ENCODE peak calls at places on chromosome 9, in six cellular contexts. One of them, this sample, is unnamed.

GRCh38 chr9:71984388-71985069 is 73.1 kb downstream of the C9orf85 start:
- DNase-seq in HepG2: no peak
- DNase-seq in GM12878: no peak
- DNase-seq in endothelial cell of umbilical vein: no peak
- DNase-seq in K562: no peak
- DNase-seq in A549: no peak
- DNase-seq in this sample: no peak

GRCh38 chr9:83444110-83444509 is 94.1 kb downstream of the FRMD3 start:
- DNase-seq in A549: no peak
- DNase-seq in K562: no peak
- DNase-seq in GM12878: no peak
- DNase-seq in HepG2: no peak
- DNase-seq in endothelial cell of umbilical vein: no peak
- DNase-seq in this sample: no peak

GRCh38 chr9:26310294-26310693 is 582.3 kb downstream of the CAAP1 start:
- DNase-seq in HepG2: no peak
- DNase-seq in endothelial cell of umbilical vein: peak
- DNase-seq in GM12878: no peak
- DNase-seq in A549: no peak
- DNase-seq in K562: no peak
- DNase-seq in this sample: no peak

GRCh38 chr9:130794923-130795495 is 40.0 kb upstream of the ABL1 start:
- DNase-seq in GM12878: no peak
- DNase-seq in endothelial cell of umbilical vein: peak
- DNase-seq in HepG2: no peak
- DNase-seq in A549: no peak
- DNase-seq in K562: no peak
- DNase-seq in this sample: no peak

GRCh38 chr9:79524266-79524665 is 47.5 kb upstream of the TLE4 start:
- DNase-seq in K562: no peak
- DNase-seq in A549: no peak
- DNase-seq in HepG2: no peak
- DNase-seq in endothelial cell of umbilical vein: no peak
- DNase-seq in GM12878: no peak
- DNase-seq in this sample: no peak

GRCh38 chr9:109510506-109510905 is 12.4 kb upstream of the PTPN3 start:
- DNase-seq in A549: no peak
- DNase-seq in K562: no peak
- DNase-seq in HepG2: no peak
- DNase-seq in GM12878: no peak
- DNase-seq in endothelial cell of umbilical vein: no peak
- DNase-seq in this sample: no peak

GRCh38 chr9:101536938-101537337 is 3.3 kb downstream of the RNF20 start:
- DNase-seq in GM12878: no peak
- DNase-seq in A549: no peak
- DNase-seq in K562: no peak
- DNase-seq in endothelial cell of umbilical vein: peak
- DNase-seq in HepG2: peak
- DNase-seq in this sample: peak

GRCh38 chr9:12813960-12814876 is 39.4 kb downstream of the LURAP1L start:
- DNase-seq in endothelial cell of umbilical vein: peak
- DNase-seq in GM12878: no peak
- DNase-seq in K562: no peak
- DNase-seq in HepG2: peak
- DNase-seq in A549: peak
- DNase-seq in this sample: peak

GRCh38 chr9:104028827-104029226 is 65.3 kb upstream of the SMC2 start:
- DNase-seq in A549: no peak
- DNase-seq in K562: no peak
- DNase-seq in HepG2: no peak
- DNase-seq in GM12878: no peak
- DNase-seq in endothelial cell of umbilical vein: no peak
- DNase-seq in this sample: no peak

GRCh38 chr9:22053178-22053577 is 44.1 kb upstream of the CDKN2B start:
- DNase-seq in K562: no peak
- DNase-seq in HepG2: no peak
- DNase-seq in A549: no peak
- DNase-seq in endothelial cell of umbilical vein: no peak
- DNase-seq in GM12878: no peak
- DNase-seq in this sample: no peak

GRCh38 chr9:93143830-93144530 is 9.9 kb upstream of the NINJ1 start:
- DNase-seq in A549: no peak
- DNase-seq in endothelial cell of umbilical vein: no peak
- DNase-seq in HepG2: no peak
- DNase-seq in GM12878: no peak
- DNase-seq in K562: no peak
- DNase-seq in this sample: no peak

GRCh38 chr9:18805386-18805785 is 227.6 kb downstream of the SAXO1 start:
- DNase-seq in A549: no peak
- DNase-seq in K562: no peak
- DNase-seq in HepG2: no peak
- DNase-seq in endothelial cell of umbilical vein: no peak
- DNase-seq in GM12878: no peak
- DNase-seq in this sample: no peak

GRCh38 chr9:110582156-110582555 is 2.6 kb upstream of the SVEP1 start:
- DNase-seq in HepG2: no peak
- DNase-seq in A549: no peak
- DNase-seq in K562: no peak
- DNase-seq in endothelial cell of umbilical vein: no peak
- DNase-seq in GM12878: no peak
- DNase-seq in this sample: no peak

GRCh38 chr9:14733130-14733529 is 10.6 kb upstream of the CER1 start:
- DNase-seq in A549: no peak
- DNase-seq in GM12878: no peak
- DNase-seq in endothelial cell of umbilical vein: no peak
- DNase-seq in K562: no peak
- DNase-seq in HepG2: no peak
- DNase-seq in this sample: no peak

GRCh38 chr9:26308328-26308727 is 584.3 kb downstream of the CAAP1 start:
- DNase-seq in HepG2: no peak
- DNase-seq in GM12878: no peak
- DNase-seq in endothelial cell of umbilical vein: peak
- DNase-seq in K562: no peak
- DNase-seq in A549: no peak
- DNase-seq in this sample: no peak

GRCh38 chr9:115213777-115214428 is 95.9 kb upstream of the TNC start:
- DNase-seq in K562: no peak
- DNase-seq in GM12878: no peak
- DNase-seq in A549: peak
- DNase-seq in HepG2: no peak
- DNase-seq in endothelial cell of umbilical vein: no peak
- DNase-seq in this sample: no peak

GRCh38 chr9:86093788-86094555 is 5.4 kb downstream of the GOLM1 start:
- DNase-seq in K562: no peak
- DNase-seq in HepG2: peak
- DNase-seq in A549: peak
- DNase-seq in endothelial cell of umbilical vein: peak
- DNase-seq in GM12878: peak
- DNase-seq in this sample: peak

GRCh38 chr9:128245293-128246151 is 30.3 kb downstream of the GOLGA2 start:
- DNase-seq in K562: peak
- DNase-seq in HepG2: peak
- DNase-seq in A549: no peak
- DNase-seq in endothelial cell of umbilical vein: peak
- DNase-seq in GM12878: no peak
- DNase-seq in this sample: peak

GRCh38 chr9:116671605-116672004 is 15.5 kb upstream of the TRIM32 start:
- DNase-seq in A549: no peak
- DNase-seq in K562: no peak
- DNase-seq in GM12878: peak
- DNase-seq in HepG2: no peak
- DNase-seq in endothelial cell of umbilical vein: no peak
- DNase-seq in this sample: no peak

GRCh38 chr9:76996700-76997099 is 22.8 kb upstream of the FOXB2 start:
- DNase-seq in GM12878: no peak
- DNase-seq in endothelial cell of umbilical vein: no peak
- DNase-seq in K562: no peak
- DNase-seq in A549: peak
- DNase-seq in HepG2: peak
- DNase-seq in this sample: peak

GRCh38 chr9:111926421-111926875 is 29.8 kb downstream of the UGCG start:
- DNase-seq in K562: no peak
- DNase-seq in A549: no peak
- DNase-seq in HepG2: no peak
- DNase-seq in endothelial cell of umbilical vein: peak
- DNase-seq in GM12878: peak
- DNase-seq in this sample: peak

GRCh38 chr9:114777841-114778240 is 28.0 kb downstream of the TNFSF15 start:
- DNase-seq in A549: peak
- DNase-seq in GM12878: no peak
- DNase-seq in HepG2: no peak
- DNase-seq in K562: no peak
- DNase-seq in endothelial cell of umbilical vein: peak
- DNase-seq in this sample: no peak

GRCh38 chr9:113580041-113580953 is 116.8 kb downstream of the RGS3 start:
- DNase-seq in HepG2: no peak
- DNase-seq in endothelial cell of umbilical vein: peak
- DNase-seq in K562: no peak
- DNase-seq in A549: no peak
- DNase-seq in GM12878: peak
- DNase-seq in this sample: peak

GRCh38 chr9:81902191-81902590 is 26.0 kb upstream of the SPATA31D4 start:
- DNase-seq in K562: no peak
- DNase-seq in GM12878: no peak
- DNase-seq in HepG2: no peak
- DNase-seq in A549: no peak
- DNase-seq in endothelial cell of umbilical vein: no peak
- DNase-seq in this sample: no peak

GRCh38 chr9:132901859-132902831 is 23.4 kb downstream of the SPACA9 start:
- DNase-seq in A549: peak
- DNase-seq in K562: peak
- DNase-seq in GM12878: peak
- DNase-seq in endothelial cell of umbilical vein: peak
- DNase-seq in HepG2: peak
- DNase-seq in this sample: peak

GRCh38 chr9:99114049-99114440 is 9.1 kb downstream of the TGFBR1 start:
- DNase-seq in HepG2: no peak
- DNase-seq in endothelial cell of umbilical vein: no peak
- DNase-seq in A549: no peak
- DNase-seq in GM12878: no peak
- DNase-seq in K562: no peak
- DNase-seq in this sample: no peak
- TF ChIP-seq MYC in HepG2: no peak
- TF ChIP-seq MYC in endothelial cell of umbilical vein: no peak
- TF ChIP-seq MYC in A549: no peak
- TF ChIP-seq MYC in GM12878: no peak
- TF ChIP-seq MYC in K562: no peak
- TF ChIP-seq MYC in this sample: no peak

DNA sequence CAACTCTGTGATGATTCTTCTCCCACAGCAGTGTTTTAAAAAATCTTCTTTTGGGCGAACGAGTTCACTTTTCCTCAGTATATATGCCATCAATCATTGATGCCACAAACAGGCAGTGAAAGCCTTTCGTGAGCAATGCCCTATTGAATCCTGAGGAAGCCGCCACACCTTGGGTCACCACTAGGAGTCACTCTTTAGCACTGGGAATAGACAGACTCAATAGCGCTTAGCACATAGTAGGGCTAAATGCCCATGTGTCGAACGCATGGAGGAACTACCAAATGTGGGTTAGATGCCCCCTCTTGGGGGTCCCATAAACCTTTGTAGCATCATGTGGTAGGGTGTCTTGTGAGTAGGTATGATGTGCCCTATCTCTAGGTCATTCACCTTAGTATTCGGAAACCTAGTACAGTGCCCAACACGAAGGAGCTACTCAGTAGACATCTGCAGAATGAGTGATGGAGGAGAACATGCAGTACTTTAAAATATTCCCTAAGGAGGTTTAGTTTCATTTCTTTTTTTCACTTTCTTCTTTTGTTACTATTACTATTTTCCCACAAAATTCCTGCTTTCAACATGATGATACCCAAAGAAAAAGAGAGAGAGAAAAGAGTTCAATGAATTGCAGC is 603.7 kb downstream of the BNC2 start:
- DNase-seq in HepG2: no peak
- DNase-seq in endothelial cell of umbilical vein: no peak
- DNase-seq in A549: peak
- DNase-seq in GM12878: no peak
- DNase-seq in K562: peak
- DNase-seq in this sample: peak
- TF ChIP-seq CTCF in HepG2: peak
- TF ChIP-seq CTCF in endothelial cell of umbilical vein: peak
- TF ChIP-seq CTCF in A549: peak
- TF ChIP-seq CTCF in GM12878: peak
- TF ChIP-seq CTCF in K562: peak
- TF ChIP-seq CTCF in this sample: peak

DNA sequence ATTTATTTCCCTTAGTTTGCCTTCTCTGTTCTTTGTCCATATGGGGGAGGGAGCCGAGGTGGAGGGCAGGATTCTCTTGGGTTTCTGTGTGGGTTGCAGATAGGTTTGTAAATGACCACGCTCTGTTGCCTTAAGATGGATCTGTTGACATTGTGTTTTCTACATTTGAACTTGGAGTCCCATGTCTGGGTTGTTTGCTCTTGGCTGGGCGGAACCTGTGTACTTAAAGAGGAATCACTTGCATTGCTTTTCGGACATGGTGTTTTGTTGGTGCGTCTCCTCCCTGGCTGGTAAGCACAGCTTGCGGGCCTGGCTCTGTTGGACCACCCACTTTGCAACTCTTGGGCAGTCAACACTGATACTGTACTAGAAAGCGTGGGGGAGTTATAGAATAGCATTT is 45.9 kb downstream of the EHMT1 start:
- DNase-seq in HepG2: peak
- DNase-seq in endothelial cell of umbilical vein: no peak
- DNase-seq in GM12878: no peak
- DNase-seq in K562: no peak
- DNase-seq in A549: peak
- DNase-seq in this sample: no peak
- TF ChIP-seq MAX in HepG2: peak
- TF ChIP-seq MAX in endothelial cell of umbilical vein: no peak
- TF ChIP-seq MAX in GM12878: no peak
- TF ChIP-seq MAX in K562: no peak
- TF ChIP-seq MAX in A549: peak
- TF ChIP-seq MAX in this sample: no peak

DNA sequence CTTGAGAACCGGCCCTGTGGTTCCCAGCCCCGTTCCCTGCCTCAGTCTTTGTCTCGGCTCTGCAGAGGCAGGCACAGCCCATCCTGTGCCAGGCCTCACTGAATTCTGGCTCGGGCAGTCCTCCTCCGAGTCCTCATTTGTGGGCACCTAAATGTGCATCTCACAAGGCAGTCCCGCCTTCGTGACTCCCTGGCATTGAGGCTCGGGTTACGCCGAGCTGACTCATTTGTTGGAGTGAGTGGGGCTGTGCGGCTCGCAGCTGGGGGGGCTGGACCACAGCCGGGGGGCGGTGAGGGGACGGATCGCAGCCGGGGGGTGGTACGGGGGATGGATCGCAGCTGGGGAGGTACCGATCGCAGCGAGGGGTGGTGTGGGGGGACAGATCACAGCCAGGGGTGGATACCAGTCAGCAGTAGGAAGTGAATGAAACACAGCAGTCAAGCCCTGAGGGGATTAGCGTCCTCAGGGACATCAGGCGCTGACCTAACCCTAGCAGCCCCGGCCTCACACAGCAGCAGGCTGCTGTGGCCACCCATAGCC is 72.2 kb downstream of the PSMB7 start:
- DNase-seq in endothelial cell of umbilical vein: no peak
- DNase-seq in A549: peak
- DNase-seq in HepG2: no peak
- DNase-seq in GM12878: no peak
- DNase-seq in K562: no peak
- DNase-seq in this sample: peak
- TF ChIP-seq MYC in endothelial cell of umbilical vein: no peak
- TF ChIP-seq MYC in A549: no peak
- TF ChIP-seq MYC in HepG2: no peak
- TF ChIP-seq MYC in GM12878: no peak
- TF ChIP-seq MYC in K562: no peak
- TF ChIP-seq MYC in this sample: peak

This sample was measured in NB4.